ENCODE peak calls at places on chromosomes 2 and 18, in eight cellular contexts. One of them, this sample, is unnamed.

GRCh38 chr2:67561411-67561965 is 164.4 kb downstream of the ETAA1 start:
- DNase-seq in MCF 10A: peak; percentile 84
- DNase-seq in RWPE2: no peak
- DNase-seq in uterus: peak; percentile 54
- DNase-seq in foreskin fibroblast: peak; percentile 76
- DNase-seq in astrocyte of the cerebellum: no peak
- DNase-seq in heart left ventricle: peak; percentile 88
- DNase-seq in cardiac muscle cell: peak; percentile 33
- DNase-seq in this sample: peak; percentile 62

GRCh38 chr18:36903215-36903928 is 74.4 kb downstream of the KIAA1328 start:
- DNase-seq in MCF 10A: peak; percentile 1
- DNase-seq in RWPE2: no peak
- DNase-seq in uterus: no peak
- DNase-seq in foreskin fibroblast: peak; percentile 2
- DNase-seq in astrocyte of the cerebellum: no peak
- DNase-seq in heart left ventricle: no peak
- DNase-seq in cardiac muscle cell: no peak
- DNase-seq in this sample: no peak

GRCh38 chr2:138906549-138906948 is 126.4 kb upstream of the NXPH2 start:
- DNase-seq in MCF 10A: no peak
- DNase-seq in RWPE2: no peak
- DNase-seq in uterus: no peak
- DNase-seq in foreskin fibroblast: no peak
- DNase-seq in astrocyte of the cerebellum: no peak
- DNase-seq in heart left ventricle: no peak
- DNase-seq in cardiac muscle cell: no peak
- DNase-seq in this sample: no peak

GRCh38 chr18:3869848-3870247 is 419.9 kb downstream of the TGIF1 start:
- DNase-seq in MCF 10A: peak; percentile 68
- DNase-seq in RWPE2: no peak
- DNase-seq in uterus: no peak
- DNase-seq in foreskin fibroblast: peak; percentile 9
- DNase-seq in astrocyte of the cerebellum: peak; percentile 52
- DNase-seq in heart left ventricle: no peak
- DNase-seq in cardiac muscle cell: peak; percentile 51
- DNase-seq in this sample: no peak

GRCh38 chr2:63734510-63734909 is 107.2 kb upstream of the UGP2 start:
- DNase-seq in MCF 10A: no peak
- DNase-seq in RWPE2: no peak
- DNase-seq in uterus: no peak
- DNase-seq in foreskin fibroblast: no peak
- DNase-seq in astrocyte of the cerebellum: no peak
- DNase-seq in heart left ventricle: no peak
- DNase-seq in cardiac muscle cell: no peak
- DNase-seq in this sample: no peak

GRCh38 chr18:808086-808485 is 4.0 kb downstream of the YES1 start:
- DNase-seq in MCF 10A: no peak
- DNase-seq in RWPE2: no peak
- DNase-seq in uterus: no peak
- DNase-seq in foreskin fibroblast: no peak
- DNase-seq in astrocyte of the cerebellum: no peak
- DNase-seq in heart left ventricle: no peak
- DNase-seq in cardiac muscle cell: peak; percentile 15
- DNase-seq in this sample: no peak

GRCh38 chr2:117902933-117903332 is 88.4 kb downstream of the DDX18 start:
- DNase-seq in MCF 10A: no peak
- DNase-seq in RWPE2: no peak
- DNase-seq in uterus: no peak
- DNase-seq in foreskin fibroblast: no peak
- DNase-seq in astrocyte of the cerebellum: no peak
- DNase-seq in heart left ventricle: no peak
- DNase-seq in cardiac muscle cell: no peak
- DNase-seq in this sample: no peak

GRCh38 chr2:79191816-79192215 is 32.3 kb upstream of the REG3A start:
- DNase-seq in MCF 10A: no peak
- DNase-seq in RWPE2: no peak
- DNase-seq in uterus: no peak
- DNase-seq in foreskin fibroblast: no peak
- DNase-seq in astrocyte of the cerebellum: no peak
- DNase-seq in heart left ventricle: no peak
- DNase-seq in cardiac muscle cell: no peak
- DNase-seq in this sample: no peak

GRCh38 chr2:22912398-22912797 is 472.6 kb upstream of the KLHL29 start:
- DNase-seq in MCF 10A: no peak
- DNase-seq in RWPE2: no peak
- DNase-seq in uterus: no peak
- DNase-seq in foreskin fibroblast: no peak
- DNase-seq in astrocyte of the cerebellum: no peak
- DNase-seq in heart left ventricle: no peak
- DNase-seq in cardiac muscle cell: no peak
- DNase-seq in this sample: no peak

GRCh38 chr2:130852521-130853115 is 15.9 kb downstream of the ARHGEF4 start:
- DNase-seq in MCF 10A: no peak
- DNase-seq in RWPE2: no peak
- DNase-seq in uterus: no peak
- DNase-seq in foreskin fibroblast: no peak
- DNase-seq in astrocyte of the cerebellum: no peak
- DNase-seq in heart left ventricle: no peak
- DNase-seq in cardiac muscle cell: no peak
- DNase-seq in this sample: no peak

GRCh38 chr2:170812716-170813585 is 3.7 kb upstream of the GAD1 start:
- DNase-seq in MCF 10A: peak; percentile 82
- DNase-seq in RWPE2: no peak
- DNase-seq in uterus: peak; percentile 82
- DNase-seq in foreskin fibroblast: peak; percentile 73
- DNase-seq in astrocyte of the cerebellum: peak; percentile 92
- DNase-seq in heart left ventricle: no peak
- DNase-seq in cardiac muscle cell: peak; percentile 89
- DNase-seq in this sample: no peak

GRCh38 chr2:218263817-218264611 is 3.2 kb downstream of the GPBAR1 start:
- DNase-seq in MCF 10A: no peak
- DNase-seq in RWPE2: no peak
- DNase-seq in uterus: no peak
- DNase-seq in foreskin fibroblast: no peak
- DNase-seq in astrocyte of the cerebellum: no peak
- DNase-seq in heart left ventricle: no peak
- DNase-seq in cardiac muscle cell: no peak
- DNase-seq in this sample: no peak

GRCh38 chr2:941811-942360 is 8.8 kb upstream of the SNTG2 start:
- DNase-seq in MCF 10A: no peak
- DNase-seq in RWPE2: no peak
- DNase-seq in uterus: no peak
- DNase-seq in foreskin fibroblast: no peak
- DNase-seq in astrocyte of the cerebellum: no peak
- DNase-seq in heart left ventricle: no peak
- DNase-seq in cardiac muscle cell: no peak
- DNase-seq in this sample: no peak

GRCh38 chr2:84855730-84856129 is 25.2 kb downstream of the TRABD2A start:
- DNase-seq in MCF 10A: no peak
- DNase-seq in RWPE2: no peak
- DNase-seq in uterus: no peak
- DNase-seq in foreskin fibroblast: no peak
- DNase-seq in astrocyte of the cerebellum: no peak
- DNase-seq in heart left ventricle: no peak
- DNase-seq in cardiac muscle cell: no peak
- DNase-seq in this sample: no peak

DNA sequence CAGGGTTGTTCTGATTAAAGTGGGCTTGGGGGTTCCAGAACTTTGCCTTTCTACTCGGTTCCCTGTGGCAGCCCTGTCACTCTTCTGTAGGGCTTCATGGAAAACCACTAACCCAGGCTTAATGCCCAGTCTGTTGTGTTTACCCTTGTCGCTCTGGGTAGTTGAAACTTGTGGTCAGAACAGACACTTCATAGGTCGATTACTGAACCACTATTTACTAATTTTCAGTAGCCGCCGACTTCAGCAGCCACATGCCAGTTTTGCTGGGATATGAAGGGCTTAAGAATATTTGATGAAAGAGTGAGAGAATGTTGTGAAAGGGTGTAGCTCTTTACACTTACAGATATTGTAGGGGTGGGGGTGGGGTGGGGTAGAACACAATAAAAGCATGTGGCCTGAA is 362.3 kb downstream of the RND3 start:
- DNase-seq in MCF 10A: no peak
- DNase-seq in RWPE2: no peak
- DNase-seq in uterus: no peak
- DNase-seq in foreskin fibroblast: no peak
- DNase-seq in astrocyte of the cerebellum: no peak
- DNase-seq in heart left ventricle: no peak
- DNase-seq in cardiac muscle cell: no peak
- DNase-seq in this sample: no peak
- TF ChIP-seq CTCF in MCF 10A: no peak
- TF ChIP-seq CTCF in RWPE2: no peak
- TF ChIP-seq CTCF in uterus: no peak
- TF ChIP-seq CTCF in foreskin fibroblast: no peak
- TF ChIP-seq CTCF in astrocyte of the cerebellum: no peak
- TF ChIP-seq CTCF in heart left ventricle: no peak
- TF ChIP-seq CTCF in cardiac muscle cell: no peak
- TF ChIP-seq CTCF in this sample: no peak

GRCh38 chr2:132670104-132670960 is at the start of gene LYPD1:
- DNase-seq in MCF 10A: no peak
- DNase-seq in RWPE2: peak; percentile 65
- DNase-seq in uterus: no peak
- DNase-seq in foreskin fibroblast: no peak
- DNase-seq in astrocyte of the cerebellum: no peak
- DNase-seq in heart left ventricle: peak; percentile 28
- DNase-seq in cardiac muscle cell: peak; percentile 34
- DNase-seq in this sample: peak; percentile 18

GRCh38 chr2:132669854-132670103 is 226 bp downstream of the LYPD1 start:
- DNase-seq in MCF 10A: peak; percentile 27
- DNase-seq in RWPE2: no peak
- DNase-seq in uterus: no peak
- DNase-seq in foreskin fibroblast: no peak
- DNase-seq in astrocyte of the cerebellum: no peak
- DNase-seq in heart left ventricle: no peak
- DNase-seq in cardiac muscle cell: peak; percentile 67
- DNase-seq in this sample: no peak

GRCh38 chr2:132667716-132668115 is 2.3 kb downstream of the LYPD1 start:
- DNase-seq in MCF 10A: no peak
- DNase-seq in RWPE2: no peak
- DNase-seq in uterus: no peak
- DNase-seq in foreskin fibroblast: no peak
- DNase-seq in astrocyte of the cerebellum: no peak
- DNase-seq in heart left ventricle: no peak
- DNase-seq in cardiac muscle cell: no peak
- DNase-seq in this sample: no peak

GRCh38 chr2:132668189-132668833 is 1.7 kb downstream of the LYPD1 start:
- DNase-seq in MCF 10A: no peak
- DNase-seq in RWPE2: no peak
- DNase-seq in uterus: no peak
- DNase-seq in foreskin fibroblast: no peak
- DNase-seq in astrocyte of the cerebellum: no peak
- DNase-seq in heart left ventricle: no peak
- DNase-seq in cardiac muscle cell: peak; percentile 62
- DNase-seq in this sample: no peak

DNA sequence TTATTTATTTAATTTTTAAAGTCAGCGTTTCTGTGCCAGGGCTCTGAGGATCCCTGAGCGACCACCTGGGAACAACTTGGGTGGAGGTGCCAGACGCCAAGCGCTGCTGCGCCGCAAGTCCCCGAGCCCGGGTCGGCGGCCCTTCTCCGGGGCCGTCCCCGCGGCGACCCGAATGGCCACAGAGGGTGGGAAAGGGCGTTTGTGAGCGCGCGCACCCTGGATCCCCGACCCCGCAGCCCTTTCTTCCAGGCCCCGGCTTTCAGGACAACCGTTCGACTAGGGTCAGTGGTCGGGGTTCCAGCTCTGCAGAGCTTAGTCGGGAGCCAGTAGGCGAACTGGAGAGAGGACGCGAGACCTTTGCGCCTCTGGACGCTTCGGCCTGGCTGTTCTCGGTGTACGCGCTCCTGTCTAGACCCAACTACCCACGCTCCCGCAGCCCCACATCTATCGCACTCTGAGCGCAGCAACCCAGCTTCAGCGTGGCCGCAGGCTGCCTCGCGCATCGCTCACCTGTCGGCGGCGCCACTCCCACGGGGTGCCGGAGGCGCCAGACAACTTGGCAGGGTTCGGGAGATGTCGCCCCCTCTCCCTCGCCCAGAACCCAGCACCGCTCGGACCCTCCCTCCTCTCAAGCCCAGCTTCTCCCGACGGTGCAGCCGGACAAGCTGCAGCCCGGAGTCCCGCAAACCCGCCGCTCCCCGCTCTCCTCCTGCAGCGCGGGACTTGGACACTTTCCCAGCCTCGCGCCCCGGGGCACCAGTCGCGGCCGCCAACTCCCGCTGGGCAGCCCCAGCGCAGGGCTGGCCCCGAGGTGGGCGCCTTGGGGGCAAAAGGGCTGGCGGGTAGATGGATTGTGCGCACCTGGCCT is 785 bp downstream of the LYPD1 start:
- DNase-seq in MCF 10A: peak; percentile 7
- DNase-seq in RWPE2: no peak
- DNase-seq in uterus: no peak
- DNase-seq in foreskin fibroblast: no peak
- DNase-seq in astrocyte of the cerebellum: no peak
- DNase-seq in heart left ventricle: no peak
- DNase-seq in cardiac muscle cell: peak; percentile 32
- DNase-seq in this sample: no peak
- TF ChIP-seq CTCF in MCF 10A: no peak
- TF ChIP-seq CTCF in RWPE2: no peak
- TF ChIP-seq CTCF in uterus: no peak
- TF ChIP-seq CTCF in foreskin fibroblast: no peak
- TF ChIP-seq CTCF in astrocyte of the cerebellum: peak; percentile 31
- TF ChIP-seq CTCF in heart left ventricle: no peak
- TF ChIP-seq CTCF in cardiac muscle cell: peak; percentile 9
- TF ChIP-seq CTCF in this sample: no peak

GRCh38 chr2:127143851-127144782 is 37.2 kb upstream of the BIN1 start:
- DNase-seq in MCF 10A: peak; percentile 42
- DNase-seq in RWPE2: no peak
- DNase-seq in uterus: no peak
- DNase-seq in foreskin fibroblast: peak; percentile 77
- DNase-seq in astrocyte of the cerebellum: no peak
- DNase-seq in heart left ventricle: no peak
- DNase-seq in cardiac muscle cell: no peak
- DNase-seq in this sample: no peak
- TF ChIP-seq CTCF in MCF 10A: no peak
- TF ChIP-seq CTCF in RWPE2: no peak
- TF ChIP-seq CTCF in uterus: no peak
- TF ChIP-seq CTCF in foreskin fibroblast: no peak
- TF ChIP-seq CTCF in astrocyte of the cerebellum: no peak
- TF ChIP-seq CTCF in heart left ventricle: no peak
- TF ChIP-seq CTCF in cardiac muscle cell: no peak
- TF ChIP-seq CTCF in this sample: no peak

DNA sequence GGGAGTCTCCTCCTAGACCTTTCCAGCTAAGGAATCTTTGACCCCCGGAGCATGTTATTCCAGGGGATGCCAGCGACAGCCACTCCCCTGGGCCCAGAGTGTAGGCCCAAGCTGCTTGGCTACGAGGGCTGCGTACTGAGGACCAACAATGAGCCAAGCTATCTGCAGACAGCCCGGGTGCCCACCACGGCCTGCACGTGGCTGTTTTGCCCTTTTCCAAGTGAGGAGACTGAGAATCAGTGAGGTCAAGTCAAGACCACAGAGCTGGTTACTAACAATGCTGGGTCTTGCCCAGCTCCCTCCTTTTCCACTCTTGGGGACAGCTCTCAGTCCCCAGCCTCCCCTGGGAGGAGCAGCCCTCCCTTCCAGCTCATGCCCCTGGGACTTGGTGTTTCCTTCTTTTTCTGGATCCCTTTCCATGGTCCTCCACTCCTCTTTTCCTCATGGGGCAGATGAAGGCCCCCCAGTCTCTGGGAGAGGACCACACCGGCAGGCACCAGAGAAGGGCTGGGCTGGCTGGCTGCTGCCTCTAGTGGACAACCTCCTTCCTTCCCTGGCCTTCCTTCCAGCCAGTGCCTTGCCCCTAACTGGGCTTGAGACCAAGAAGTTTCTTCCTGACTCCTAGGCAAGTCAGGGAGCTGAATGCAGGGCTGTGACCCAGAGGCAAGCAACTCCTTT is 550 bp upstream of the MALL start:
- DNase-seq in MCF 10A: peak; percentile 65
- DNase-seq in RWPE2: no peak
- DNase-seq in uterus: no peak
- DNase-seq in foreskin fibroblast: peak; percentile 53
- DNase-seq in astrocyte of the cerebellum: peak; percentile 40
- DNase-seq in heart left ventricle: peak; percentile 66
- DNase-seq in cardiac muscle cell: peak; percentile 51
- DNase-seq in this sample: no peak
- TF ChIP-seq CTCF in MCF 10A: peak; percentile 27
- TF ChIP-seq CTCF in RWPE2: peak; percentile 65
- TF ChIP-seq CTCF in uterus: no peak
- TF ChIP-seq CTCF in foreskin fibroblast: peak; percentile 82
- TF ChIP-seq CTCF in astrocyte of the cerebellum: peak; percentile 81
- TF ChIP-seq CTCF in heart left ventricle: peak; percentile 25
- TF ChIP-seq CTCF in cardiac muscle cell: peak; percentile 82
- TF ChIP-seq CTCF in this sample: peak; percentile 71